ENCODE peak calls at places on chromosomes 12 and 14, in four cellular contexts. B is pancreas, N is vagina, T is cardiac muscle cell. W is an unnamed sample. For H3K36me3, the result is how much of the 10 kb centered on the place peaks cover.

GRCh38 chr12:126772171-126772864 is 1494.7 kb upstream of the TMEM132C start:
- DNase-seq in N (no peak), B (peak), T (no peak), W (peak)

GRCh38 chr12:132410849-132411248 is 79.1 kb upstream of the FBRSL1 start:
- DNase-seq in N (no peak), B (no peak), T (no peak), W (no peak)

GRCh38 chr12:42756841-42757661 is 167.5 kb upstream of the PRICKLE1 start:
- DNase-seq in N (no peak), B (peak), T (peak), W (peak)

GRCh38 chr12:16385779-16386646 is 38.6 kb downstream of the MGST1 start:
- DNase-seq in T (peak), N (no peak), B (peak), W (peak)

GRCh38 chr14:102063808-102064429 is 22.9 kb downstream of the HSP90AA1 start:
- DNase-seq in B (no peak), T (no peak), N (no peak), W (no peak)

GRCh38 chr14:75426332-75427125 is 1.3 kb upstream of the JDP2 start:
- DNase-seq in T (no peak), B (no peak), N (no peak), W (no peak)

GRCh38 chr14:93970967-93971634 is 5.3 kb downstream of the ASB2 start:
- DNase-seq in T (no peak), B (no peak), N (no peak), W (no peak)

GRCh38 chr12:89259831-89260230 is 92.5 kb downstream of the DUSP6 start:
- DNase-seq in B (no peak), T (no peak), N (no peak), W (no peak)

GRCh38 chr14:25765909-25766308 is 716.0 kb upstream of the STXBP6 start:
- DNase-seq in T (no peak), B (no peak), N (no peak), W (no peak)

GRCh38 chr12:82666830-82667229 is 19.9 kb upstream of the TMTC2 start:
- DNase-seq in B (no peak), T (no peak), N (no peak), W (no peak)

GRCh38 chr12:109757671-109758265 is 44.1 kb downstream of the FAM222A start:
- DNase-seq in N (no peak), T (no peak), B (peak), W (no peak)

GRCh38 chr12:94586589-94587259 is 63.6 kb downstream of the TMCC3 start:
- DNase-seq in B (no peak), N (no peak), T (no peak), W (no peak)

GRCh38 chr12:34218193-34219045 is 196.1 kb downstream of the ALG10 start:
- DNase-seq in T (peak), B (peak), N (no peak), W (no peak)

GRCh38 chr12:544142-544541 is 84.4 kb downstream of the B4GALNT3 start:
- DNase-seq in N (no peak), T (no peak), B (no peak), W (no peak)

GRCh38 chr14:51396222-51396815 is 156.3 kb downstream of the TMX1 start:
- DNase-seq in B (peak), N (peak), T (peak), W (peak)

GRCh38 chr14:101169267-101169666 is 265.7 kb upstream of the RTL1 start:
- DNase-seq in B (no peak), T (no peak), N (no peak), W (no peak)

GRCh38 chr12:113861708-113862312 is 104.3 kb downstream of the RBM19 start:
- DNase-seq in T (no peak), N (no peak), B (no peak), W (no peak)

GRCh38 chr14:33271216-33271615 is 332.5 kb downstream of the NPAS3 start:
- DNase-seq in B (no peak), N (no peak), T (no peak), W (no peak)

GRCh38 chr14:102277874-102278630 is 26.9 kb downstream of the MOK start:
- DNase-seq in N (no peak), B (no peak), T (no peak), W (no peak)

GRCh38 chr12:41188841-41189394 is 798 bp downstream of the PDZRN4 start:
- DNase-seq in T (no peak), N (no peak), B (no peak), W (no peak)

GRCh38 chr12:694734-695503 is 31.7 kb upstream of the NINJ2 start:
- DNase-seq in N (no peak), T (peak), B (no peak), W (no peak)

GRCh38 chr14:73059326-73059725 is 992 bp downstream of the RBM25 start:
- DNase-seq in B (no peak), T (peak), N (no peak), W (no peak)

GRCh38 chr12:89370850-89371249 is 18.5 kb upstream of the DUSP6 start:
- DNase-seq in T (peak), N (no peak), B (no peak), W (peak)

GRCh38 chr12:42180990-42181611 is 36.4 kb upstream of the GXYLT1 start:
- DNase-seq in N (no peak), B (no peak), T (peak), W (peak)

GRCh38 chr14:64912256-64912655 is 2.0 kb upstream of the CHURC1 start:
- DNase-seq in B (no peak), N (no peak), T (peak), W (no peak)

GRCh38 chr12:99200711-99201384 is 446.7 kb upstream of the GARIN6 start:
- DNase-seq in B (no peak), T (no peak), N (no peak), W (no peak)

GRCh38 chr14:67269338-67270060 is 28.3 kb downstream of the PALS1 start:
- DNase-seq in T (peak), N (no peak), B (no peak), W (peak)

GRCh38 chr14:103185051-103186027 is 62.1 kb downstream of the TNFAIP2 start:
- DNase-seq in T (peak), N (no peak), B (no peak), W (no peak)

GRCh38 chr14:87044807-87045206 is 948.2 kb downstream of the GALC start:
- DNase-seq in B (no peak), N (no peak), T (no peak), W (no peak)

GRCh38 chr12:63206908-63207307 is 55.9 kb upstream of the AVPR1A start:
- DNase-seq in T (peak), N (no peak), B (no peak), W (peak)

GRCh38 chr12:55188573-55188972 is 32.3 kb upstream of the OR10A7 start:
- DNase-seq in B (no peak), T (no peak), N (no peak), W (no peak)

GRCh38 chr12:55188974-55189556 is 31.8 kb upstream of the OR10A7 start:
- DNase-seq in N (no peak), T (peak), B (peak), W (peak)

DNA sequence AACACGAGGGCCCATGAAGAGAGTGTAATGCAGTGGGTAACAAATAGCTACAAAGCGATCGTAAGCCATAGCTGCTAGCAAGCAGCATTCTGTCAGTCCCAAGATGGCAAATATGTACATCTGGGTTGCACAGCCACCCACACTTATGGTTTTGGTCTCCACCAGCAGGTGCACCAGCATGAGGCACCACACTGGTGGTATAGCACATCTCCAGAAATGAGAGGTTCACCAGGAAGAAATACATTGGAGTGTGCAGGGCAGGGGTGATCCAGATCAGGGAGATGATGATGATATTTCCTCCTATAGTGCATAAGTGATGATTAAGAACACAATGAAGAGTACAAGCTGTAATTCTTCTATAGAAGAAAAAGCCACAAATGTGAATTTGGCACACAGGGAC is 26.4 kb upstream of the OR10A7 start:
- DNase-seq in N (no peak), T (no peak), B (no peak), W (no peak)
- TF ChIP-seq CTCF in N (no peak), T (no peak), B (no peak), W (no peak)

GRCh38 chr12:6667559-6668210 is 4.8 kb upstream of the ING4 start:
- DNase-seq in B (no peak), T (no peak), N (no peak), W (no peak)

GRCh38 chr12:6666211-6666610 is 3.3 kb upstream of the ING4 start:
- DNase-seq in N (no peak), T (no peak), B (no peak), W (no peak)

GRCh38 chr12:6662906-6663742 is at the start of gene ING4:
- DNase-seq in N (peak), B (peak), T (peak), W (peak)

GRCh38 chr12:6664902-6665301 is 2.0 kb upstream of the ING4 start:
- DNase-seq in B (no peak), N (no peak), T (no peak), W (no peak)

DNA sequence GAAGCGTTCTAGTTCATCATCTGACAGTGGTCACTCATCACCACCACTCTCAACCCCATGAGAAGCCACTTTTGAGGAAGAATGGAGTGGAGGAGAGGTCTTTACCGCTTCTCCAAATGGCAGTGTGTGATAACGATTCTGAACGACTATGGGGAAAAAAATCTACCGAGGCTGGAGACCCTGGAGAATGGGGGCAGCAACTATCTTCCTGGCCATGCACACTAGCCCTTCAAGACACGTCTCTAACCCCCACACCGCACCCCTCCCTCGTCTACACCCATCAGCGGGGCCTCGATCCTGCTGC is 365 bp downstream of the ING4 start:
- DNase-seq in N (no peak), B (no peak), T (no peak), W (no peak)
- H3K4me3 ChIP-seq in N (peak), B (peak), T (peak), W (peak)

GRCh38 chr14:22974530-22975313 is 7.6 kb downstream of the AJUBA start:
- DNase-seq in T (no peak), B (no peak), N (no peak), W (no peak)
- H3K36me3 ChIP-seq in T (under half), B (under half), N (under half), W (under half)

GRCh38 chr12:14678547-14678946 is 17.9 kb downstream of the GUCY2C start:
- DNase-seq in B (no peak), N (no peak), T (no peak), W (no peak)

GRCh38 chr12:14681640-14682039 is 14.8 kb downstream of the GUCY2C start:
- DNase-seq in T (peak), B (no peak), N (no peak), W (no peak)
- TF ChIP-seq CTCF in T (no peak), B (no peak), N (no peak), W (no peak)

GRCh38 chr12:111408686-111409402 is 3.1 kb downstream of the SH2B3 start:
- DNase-seq in T (no peak), N (no peak), B (no peak), W (no peak)
- H3K4me3 ChIP-seq in T (no peak), N (peak), B (peak), W (no peak)

GRCh38 chr14:20347747-20348146 is 4.3 kb downstream of the PARP2 start:
- DNase-seq in T (no peak), B (no peak), N (no peak), W (no peak)

GRCh38 chr14:20346713-20347112 is 3.3 kb downstream of the PARP2 start:
- DNase-seq in N (no peak), T (no peak), B (no peak), W (no peak)

GRCh38 chr14:20345366-20345765 is 1.9 kb downstream of the PARP2 start:
- DNase-seq in B (no peak), T (no peak), N (no peak), W (no peak)

GRCh38 chr14:20350280-20350679 is 6.8 kb downstream of the PARP2 start:
- DNase-seq in B (no peak), N (no peak), T (no peak), W (no peak)

GRCh38 chr14:20350860-20351259 is 7.4 kb downstream of the PARP2 start:
- DNase-seq in B (no peak), N (no peak), T (peak), W (no peak)
- H3K36me3 ChIP-seq in B (under half), N (under half), T (half or more), W (under half)

GRCh38 chr12:49296836-49297694 is 2.1 kb downstream of the PRPH start:
- DNase-seq in B (peak), T (no peak), N (no peak), W (no peak)
- TF ChIP-seq CTCF in B (no peak), T (no peak), N (no peak), W (peak)

DNA sequence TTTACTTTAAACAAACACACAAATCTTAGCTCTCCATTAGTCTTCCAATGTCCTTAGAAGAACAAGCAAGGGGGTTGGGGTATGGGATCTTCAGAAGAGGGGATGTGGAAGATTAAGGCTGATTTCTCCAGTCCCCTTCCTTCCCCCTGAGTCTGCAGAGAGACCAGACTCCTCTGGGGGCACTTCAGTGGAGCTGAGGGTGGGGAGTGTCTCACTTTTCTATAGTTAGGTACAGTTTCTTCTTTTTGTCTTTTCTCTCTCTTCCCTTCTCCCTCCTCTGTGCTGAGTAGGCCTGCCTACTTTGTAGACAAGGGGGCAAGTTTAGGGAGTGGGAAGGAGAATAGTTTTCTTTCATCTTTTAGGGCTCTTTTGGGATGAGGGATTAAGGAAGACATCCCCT is 2.5 kb downstream of the HOXC4 start:
- DNase-seq in T (no peak), B (no peak), N (no peak), W (no peak)
- H3K4me3 ChIP-seq in T (no peak), B (no peak), N (no peak), W (no peak)

DNA sequence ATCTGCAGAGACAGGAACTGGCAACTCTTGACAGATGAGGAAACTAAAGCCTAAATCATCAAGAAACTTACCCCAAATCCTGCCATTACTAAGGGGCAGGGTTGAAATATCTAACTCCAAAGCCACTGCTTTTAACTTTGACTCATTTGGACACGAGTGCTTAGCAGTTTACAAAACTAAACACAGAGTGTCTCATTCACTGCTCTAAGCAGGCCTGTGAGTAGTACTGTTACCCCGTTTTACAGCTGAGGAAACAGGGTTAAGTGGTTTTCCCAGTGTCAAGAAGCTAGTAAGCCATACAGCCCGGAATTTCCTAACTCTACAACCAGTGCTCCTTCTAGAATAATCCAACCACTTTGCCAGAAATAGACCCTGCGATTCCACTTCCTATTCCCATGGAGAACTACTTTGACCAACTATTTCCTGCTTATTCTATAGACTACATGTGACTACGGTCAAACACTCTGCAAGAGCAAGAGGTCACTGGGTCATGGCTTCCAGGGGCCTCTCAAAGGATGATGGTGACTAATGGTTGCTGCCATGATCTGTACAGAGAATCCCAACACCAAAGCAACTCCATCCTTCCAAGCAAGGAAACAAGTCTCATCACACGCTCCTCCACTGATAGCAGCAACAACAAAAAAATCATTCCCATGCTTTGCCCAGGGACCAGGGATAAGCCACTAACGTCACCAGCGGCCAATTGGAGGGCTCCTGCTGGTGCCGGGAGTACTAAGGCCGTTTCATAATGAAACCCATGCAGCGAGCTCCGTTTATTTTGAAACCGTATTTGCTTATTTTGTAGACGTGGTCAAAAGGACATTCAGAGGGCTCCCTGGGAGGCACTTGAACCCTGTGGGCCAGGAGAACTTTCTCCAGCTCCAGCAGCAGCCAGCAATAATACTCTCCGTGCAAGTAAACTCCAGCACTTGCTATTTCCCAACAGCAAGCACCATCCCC is 56.3 kb downstream of the NUAK1 start:
- DNase-seq in N (no peak), B (no peak), T (no peak), W (no peak)
- H3K36me3 ChIP-seq in N (under half), B (under half), T (under half), W (under half)

W was measured in kidney epithelial cell.